ENCODE peak calls at places on chromosome 15, in four cellular contexts. X is H1, Q is SK-N-SH, O is GM12878. J is an unnamed sample.

GRCh38 chr15:26628071-26628470 is 144.8 kb downstream of the GABRB3 start:
- DNase-seq in X (no peak), O (no peak), Q (no peak), J (no peak)

GRCh38 chr15:41941644-41942415 is 30.5 kb downstream of the EHD4 start:
- DNase-seq in X (no peak), Q (no peak), O (no peak), J (no peak)

GRCh38 chr15:100944237-100944875 is 25.2 kb downstream of the LRRK1 start:
- DNase-seq in Q (no peak), O (no peak), X (no peak), J (no peak)

GRCh38 chr15:89883518-89883917 is 10.3 kb downstream of the AP3S2 start:
- DNase-seq in X (no peak), O (no peak), Q (no peak), J (no peak)

GRCh38 chr15:101694261-101694660 is 30.0 kb downstream of the TARS3 start:
- DNase-seq in X (no peak), Q (no peak), O (no peak), J (peak)

GRCh38 chr15:75030023-75030413 is 6.6 kb downstream of the PPCDC start:
- DNase-seq in O (no peak), Q (no peak), X (no peak), J (no peak)

GRCh38 chr15:48336940-48337339 is 5.7 kb downstream of the DUT start:
- DNase-seq in Q (peak), O (no peak), X (no peak), J (peak)

GRCh38 chr15:89187301-89187700 is 34.1 kb downstream of the RLBP1 start:
- DNase-seq in X (no peak), O (no peak), Q (no peak), J (no peak)

GRCh38 chr15:76217867-76218217 is 93.4 kb downstream of the ETFA start:
- DNase-seq in X (no peak), O (no peak), Q (no peak), J (no peak)

GRCh38 chr15:73985101-73985873 is 6.8 kb downstream of the STOML1 start:
- DNase-seq in O (no peak), X (no peak), Q (no peak), J (no peak)

GRCh38 chr15:66294157-66294931 is 976 bp downstream of the DIS3L start:
- DNase-seq in O (peak), Q (no peak), X (no peak), J (peak)

GRCh38 chr15:59152694-59153450 is 47.9 kb downstream of the CCNB2 start:
- DNase-seq in X (no peak), O (no peak), Q (no peak), J (no peak)

GRCh38 chr15:77143606-77144005 is 72.7 kb upstream of the TSPAN3 start:
- DNase-seq in Q (no peak), X (no peak), O (no peak), J (no peak)

GRCh38 chr15:65827065-65827464 is 35.0 kb upstream of the DENND4A start:
- DNase-seq in O (no peak), X (no peak), Q (no peak), J (no peak)

GRCh38 chr15:74840851-74841760 is 1.9 kb downstream of the ULK3 start:
- DNase-seq in O (no peak), Q (no peak), X (no peak), J (peak)

GRCh38 chr15:101537681-101538080 is 48.2 kb upstream of the PCSK6 start:
- DNase-seq in O (no peak), Q (no peak), X (no peak), J (no peak)

GRCh38 chr15:30030350-30030749 is 52.4 kb upstream of the GOLGA8J start:
- DNase-seq in Q (no peak), X (no peak), O (no peak), J (no peak)

GRCh38 chr15:73822998-73823397 is 50.4 kb upstream of the TBC1D21 start:
- DNase-seq in Q (no peak), O (no peak), X (no peak), J (no peak)

GRCh38 chr15:101615986-101616848 is 36.0 kb downstream of the TM2D3 start:
- DNase-seq in X (peak), Q (no peak), O (no peak), J (peak)

GRCh38 chr15:59174161-59174845 is 32.3 kb upstream of the LDHAL6B start:
- DNase-seq in Q (no peak), O (no peak), X (no peak), J (no peak)

GRCh38 chr15:80461370-80462060 is 57.3 kb downstream of the ARNT2 start:
- DNase-seq in X (no peak), Q (no peak), O (no peak), J (no peak)

GRCh38 chr15:60172147-60172546 is 168.0 kb downstream of the FOXB1 start:
- DNase-seq in Q (no peak), O (no peak), X (no peak), J (no peak)

GRCh38 chr15:57708047-57708446 is 1.5 kb downstream of the POLR2M start:
- DNase-seq in Q (no peak), X (no peak), O (no peak), J (peak)

GRCh38 chr15:63349156-63349555 is 32.5 kb downstream of the CA12 start:
- DNase-seq in Q (no peak), O (no peak), X (no peak), J (no peak)

GRCh38 chr15:53520867-53521525 is 238.5 kb downstream of the WDR72 start:
- DNase-seq in Q (no peak), O (no peak), X (no peak), J (no peak)

GRCh38 chr15:35741881-35742280 is 195.9 kb upstream of the DPH6 start:
- DNase-seq in O (no peak), Q (no peak), X (no peak), J (no peak)

GRCh38 chr15:63176302-63176701 is 13.1 kb upstream of the RAB8B start:
- DNase-seq in Q (no peak), O (no peak), X (peak), J (no peak)

GRCh38 chr15:53401503-53401902 is 358.0 kb downstream of the WDR72 start:
- DNase-seq in O (no peak), Q (no peak), X (no peak), J (no peak)

GRCh38 chr15:26632500-26632899 is 140.4 kb downstream of the GABRB3 start:
- DNase-seq in Q (no peak), O (no peak), X (no peak), J (no peak)

GRCh38 chr15:63364293-63365003 is 17.2 kb downstream of the CA12 start:
- DNase-seq in X (no peak), O (no peak), Q (no peak), J (no peak)

GRCh38 chr15:48644498-48644826 is 1.0 kb downstream of the FBN1 start:
- DNase-seq in Q (no peak), O (no peak), X (no peak), J (no peak)

GRCh38 chr15:38217181-38217580 is 35.5 kb upstream of the SPRED1 start:
- DNase-seq in X (no peak), O (no peak), Q (no peak), J (no peak)

GRCh38 chr15:38216763-38217162 is 35.9 kb upstream of the SPRED1 start:
- DNase-seq in O (no peak), Q (no peak), X (no peak), J (no peak)

GRCh38 chr15:38215707-38216106 is 36.9 kb upstream of the SPRED1 start:
- DNase-seq in X (no peak), O (no peak), Q (no peak), J (no peak)

GRCh38 chr15:38220874-38221273 is 31.8 kb upstream of the SPRED1 start:
- DNase-seq in X (no peak), Q (no peak), O (no peak), J (no peak)

DNA sequence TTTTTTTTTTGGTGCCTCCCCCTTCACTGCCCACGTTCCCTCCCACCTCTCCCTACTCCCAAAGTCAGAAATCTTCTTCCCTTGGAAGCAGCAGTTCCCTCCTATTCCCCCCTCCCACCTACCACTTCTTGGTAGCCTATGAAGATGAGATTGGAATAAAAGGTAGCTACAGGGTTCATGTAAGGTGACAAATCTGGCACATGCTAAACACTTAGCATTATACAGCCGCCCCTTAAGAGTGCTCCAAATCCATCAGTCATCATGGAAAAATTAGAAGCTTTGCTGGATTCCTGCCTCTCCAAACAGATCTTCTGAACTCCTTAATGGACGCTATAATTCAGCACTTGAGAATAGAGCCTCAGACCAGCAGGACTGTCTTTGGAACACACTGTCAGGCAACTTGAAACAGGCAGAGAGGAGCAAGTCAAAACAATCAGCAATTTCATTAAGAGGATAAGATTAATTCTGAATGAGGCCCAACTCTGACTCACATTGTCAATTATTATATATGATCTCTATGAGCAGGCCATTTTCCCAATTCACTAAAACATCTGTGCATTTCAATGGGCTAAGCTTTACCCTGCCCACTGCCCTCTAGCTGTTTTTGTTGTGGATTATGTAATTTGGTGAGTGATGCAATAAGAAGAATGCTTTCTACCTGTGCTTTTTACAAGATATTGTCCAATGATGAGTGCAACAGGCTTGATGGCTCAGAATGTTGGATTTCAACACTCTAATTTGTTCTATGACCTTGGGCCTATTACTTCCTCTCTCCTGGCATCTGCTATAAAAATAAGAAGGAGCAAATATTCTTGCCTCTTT is 34.6 kb upstream of the SPRED1 start:
- DNase-seq in O (no peak), X (no peak), Q (no peak), J (no peak)
- TF ChIP-seq NRF1 in O (no peak), X (no peak), Q (no peak), J (no peak)

GRCh38 chr15:32676095-32676643 is 34.7 kb downstream of the SCG5 start:
- DNase-seq in X (no peak), Q (no peak), O (no peak), J (no peak)
- TF ChIP-seq NRF1 in X (no peak), Q (no peak), O (no peak), J (no peak)

GRCh38 chr15:98076021-98076816 is 115.7 kb downstream of the ARRDC4 start:
- DNase-seq in Q (no peak), O (no peak), X (no peak), J (peak)
- TF ChIP-seq NRF1 in Q (no peak), O (no peak), X (no peak), J (no peak)

GRCh38 chr15:85489773-85490493 is 109.5 kb downstream of the AKAP13 start:
- DNase-seq in Q (no peak), O (no peak), X (no peak), J (no peak)

GRCh38 chr15:85491663-85492062 is 111.3 kb downstream of the AKAP13 start:
- DNase-seq in O (no peak), Q (no peak), X (no peak), J (no peak)

GRCh38 chr15:85493258-85493657 is 112.9 kb downstream of the AKAP13 start:
- DNase-seq in O (no peak), Q (no peak), X (no peak), J (no peak)

GRCh38 chr15:85485956-85486567 is 105.7 kb downstream of the AKAP13 start:
- DNase-seq in Q (peak), O (peak), X (peak), J (peak)

DNA sequence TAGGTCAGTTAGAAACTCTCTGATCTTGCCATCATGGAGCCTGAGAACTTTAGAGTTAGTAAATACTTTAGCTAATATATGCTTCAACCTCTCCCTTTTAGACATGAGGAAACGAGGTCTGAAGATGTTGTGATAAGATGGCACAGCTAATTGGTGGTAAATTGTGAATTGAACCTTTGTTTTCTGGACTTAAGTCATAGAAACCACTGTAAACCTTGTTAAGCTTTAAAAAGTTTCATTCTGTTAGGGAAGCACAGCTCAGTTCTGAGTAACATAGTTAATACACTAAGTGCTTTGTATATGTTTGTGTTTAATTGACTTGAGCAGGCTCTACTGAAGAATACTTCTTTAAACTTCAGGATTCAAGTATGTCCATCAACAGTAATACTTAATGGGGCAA is 108.6 kb downstream of the AKAP13 start:
- DNase-seq in O (no peak), Q (no peak), X (no peak), J (no peak)
- TF ChIP-seq NRF1 in O (no peak), Q (no peak), X (no peak), J (no peak)

DNA sequence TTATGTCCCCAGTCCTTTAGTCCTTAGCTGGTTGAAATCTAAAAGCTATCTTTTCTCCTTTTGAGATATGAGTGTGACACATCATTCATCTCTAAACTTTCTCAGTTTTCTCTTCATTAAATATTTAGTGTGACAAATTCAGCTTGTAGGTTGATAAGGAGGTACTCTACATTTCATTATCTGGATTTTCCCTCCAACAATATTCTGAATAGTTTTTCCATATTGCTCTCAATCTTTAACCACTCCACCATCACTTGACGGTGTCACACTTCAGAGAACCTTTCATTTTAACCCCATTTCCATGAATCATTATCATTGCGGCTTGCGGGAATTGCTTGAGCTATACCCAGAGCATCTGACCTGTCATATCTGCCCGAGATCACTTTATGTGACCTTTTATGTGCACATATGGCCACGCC is 16.1 kb upstream of the ATP8B4 start:
- DNase-seq in Q (no peak), X (no peak), O (no peak), J (no peak)
- TF ChIP-seq NRF1 in Q (no peak), X (no peak), O (no peak), J (no peak)

GRCh38 chr15:70585707-70586034 is 177.7 kb downstream of the UACA start:
- DNase-seq in Q (no peak), O (no peak), X (no peak), J (no peak)

GRCh38 chr15:70586241-70586640 is 177.1 kb downstream of the UACA start:
- DNase-seq in O (no peak), Q (no peak), X (no peak), J (no peak)

GRCh38 chr15:70588613-70589012 is 174.7 kb downstream of the UACA start:
- DNase-seq in O (no peak), X (no peak), Q (no peak), J (no peak)

GRCh38 chr15:70587896-70588567 is 175.3 kb downstream of the UACA start:
- DNase-seq in Q (no peak), X (no peak), O (no peak), J (no peak)

GRCh38 chr15:70589221-70589620 is 174.1 kb downstream of the UACA start:
- DNase-seq in X (no peak), O (no peak), Q (no peak), J (no peak)
- TF ChIP-seq NRF1 in X (no peak), O (no peak), Q (no peak), J (no peak)

GRCh38 chr15:38459480-38459879 is 5.6 kb downstream of the FAM98B start:
- DNase-seq in Q (no peak), O (no peak), X (no peak), J (no peak)

GRCh38 chr15:38460543-38460942 is 6.6 kb downstream of the FAM98B start:
- DNase-seq in X (no peak), O (no peak), Q (no peak), J (no peak)

GRCh38 chr15:38464675-38465074 is 10.7 kb downstream of the FAM98B start:
- DNase-seq in Q (no peak), O (no peak), X (no peak), J (no peak)

GRCh38 chr15:38461089-38461833 is 7.3 kb downstream of the FAM98B start:
- DNase-seq in O (no peak), Q (no peak), X (no peak), J (no peak)

DNA sequence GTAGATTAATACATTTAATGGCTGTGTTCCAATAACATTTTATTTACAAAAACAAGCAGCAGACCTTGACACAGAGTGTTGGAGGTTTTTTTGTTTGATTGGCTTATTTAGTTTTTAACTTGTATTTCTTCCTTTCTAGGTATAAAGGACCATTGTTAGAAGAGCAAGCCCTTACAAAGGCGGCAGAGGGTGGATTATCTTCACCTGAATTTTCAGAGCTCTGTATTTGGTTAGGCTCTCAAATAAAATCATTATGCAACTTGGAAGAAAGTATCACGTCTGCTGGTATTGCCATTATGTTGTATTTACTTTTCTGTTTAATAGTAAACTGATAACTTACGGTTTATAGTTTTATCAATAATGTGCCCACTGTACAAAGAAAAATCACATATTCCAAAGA is 10.0 kb downstream of the FAM98B start:
- DNase-seq in O (no peak), X (no peak), Q (no peak), J (no peak)
- TF ChIP-seq NRF1 in O (no peak), X (no peak), Q (no peak), J (no peak)

DNA sequence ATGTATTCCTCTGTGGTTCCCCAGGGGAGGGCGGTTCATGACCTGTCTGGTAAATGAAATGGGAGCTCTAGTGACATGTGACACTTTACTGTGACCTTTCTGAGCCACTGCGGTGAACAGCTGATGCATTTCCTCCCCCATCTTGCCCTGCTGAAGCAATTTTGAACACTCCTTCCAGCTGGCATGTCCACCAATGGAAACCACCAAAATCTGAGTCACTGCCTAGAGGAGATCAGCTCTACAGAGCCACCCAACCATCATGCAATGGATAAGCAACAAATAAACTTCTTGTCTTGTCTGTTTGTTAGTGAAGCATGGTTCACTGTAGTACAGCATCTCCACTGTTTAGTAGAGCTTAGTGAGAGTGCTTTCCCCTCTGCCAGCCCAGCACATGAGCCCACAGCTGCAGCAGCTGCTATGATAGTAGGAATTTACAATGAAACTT is 479.5 kb downstream of the NTRK3 start:
- DNase-seq in O (no peak), X (no peak), Q (no peak), J (no peak)
- TF ChIP-seq NRF1 in O (no peak), X (no peak), Q (no peak), J (no peak)

GRCh38 chr15:92672102-92672501 is 16.5 kb upstream of the FAM174B start:
- DNase-seq in X (no peak), Q (peak), O (no peak), J (no peak)
- TF ChIP-seq NRF1 in X (no peak), Q (no peak), O (no peak), J (no peak)

J was measured in K562.